ENCODE peak calls at places on chromosomes 3 and 15, in nine cellular contexts. J is upper lobe of right lung, Y is transverse colon, Z is A549, S is tibial artery, W is breast epithelium, D is mesenchymal stem cell, X is stomach, L is fibroblast of lung. T is an unnamed sample.

GRCh38 chr3:184727357-184728060 is 15.6 kb upstream of the MAGEF1 start:
- DNase-seq in J (no peak), Y (peak; percentile 65), Z (peak; percentile 40), S (no peak), W (peak; percentile 62), D (peak; percentile 80), X (peak; percentile 71), L (peak; percentile 71), T (peak; percentile 39)

GRCh38 chr3:42175841-42176240 is 84.7 kb downstream of the TRAK1 start:
- DNase-seq in J (no peak), Y (no peak), Z (no peak), S (no peak), W (no peak), D (no peak), X (no peak), L (no peak), T (no peak)

GRCh38 chr3:1693145-1693544 is 405.5 kb upstream of the CNTN4 start:
- DNase-seq in J (no peak), Y (no peak), Z (no peak), S (no peak), W (no peak), D (no peak), X (no peak), L (no peak), T (no peak)

GRCh38 chr3:170372190-170372879 is 14.8 kb downstream of the SKIL start:
- DNase-seq in J (no peak), Y (no peak), Z (no peak), S (no peak), W (no peak), D (no peak), X (no peak), L (no peak), T (no peak)

GRCh38 chr3:120597445-120598049 is 1.4 kb downstream of the NDUFB4 start:
- DNase-seq in J (no peak), Y (no peak), Z (no peak), S (no peak), W (no peak), D (peak; percentile 12), X (no peak), L (no peak), T (no peak)

GRCh38 chr3:189188466-189188865 is 16.7 kb downstream of the TPRG1 start:
- DNase-seq in J (no peak), Y (no peak), Z (no peak), S (no peak), W (no peak), D (no peak), X (no peak), L (no peak), T (no peak)

GRCh38 chr3:166100710-166101109 is 263.5 kb upstream of the BCHE start:
- DNase-seq in J (no peak), Y (no peak), Z (no peak), S (no peak), W (no peak), D (no peak), X (no peak), L (no peak), T (no peak)

GRCh38 chr15:77186518-77187095 is 115.7 kb upstream of the TSPAN3 start:
- DNase-seq in J (no peak), Y (no peak), Z (no peak), S (no peak), W (no peak), D (peak; percentile 45), X (no peak), L (peak; percentile 72), T (no peak)

GRCh38 chr3:115272036-115272824 is 125.1 kb upstream of the ZBTB20 start:
- DNase-seq in J (no peak), Y (no peak), Z (no peak), S (no peak), W (no peak), D (peak; percentile 80), X (no peak), L (peak; percentile 81), T (no peak)

GRCh38 chr3:12484198-12484982 is at the start of gene TSEN2:
- DNase-seq in J (peak; percentile 98), Y (peak; percentile 96), Z (peak; percentile 92), S (peak; percentile 95), W (peak; percentile 90), D (peak; percentile 91), X (peak; percentile 96), L (peak; percentile 94), T (peak; percentile 98)

GRCh38 chr3:135930243-135930642 is 35.3 kb upstream of the PPP2R3A start:
- DNase-seq in J (no peak), Y (no peak), Z (no peak), S (no peak), W (no peak), D (no peak), X (no peak), L (no peak), T (no peak)

GRCh38 chr3:20197775-20198174 is 11.8 kb upstream of the SGO1 start:
- DNase-seq in J (no peak), Y (peak; percentile 47), Z (no peak), S (no peak), W (no peak), D (no peak), X (no peak), L (no peak), T (no peak)

GRCh38 chr3:67875858-67876257 is 221.4 kb upstream of the SUCLG2 start:
- DNase-seq in J (no peak), Y (no peak), Z (no peak), S (no peak), W (no peak), D (peak; percentile 9), X (no peak), L (no peak), T (no peak)

GRCh38 chr15:69412701-69413100 is 1.4 kb upstream of the KIF23 start:
- DNase-seq in J (no peak), Y (no peak), Z (no peak), S (no peak), W (no peak), D (no peak), X (no peak), L (no peak), T (no peak)

GRCh38 chr3:71518089-71518488 is 65.4 kb downstream of the FOXP1 start:
- DNase-seq in J (no peak), Y (no peak), Z (no peak), S (no peak), W (no peak), D (no peak), X (no peak), L (no peak), T (no peak)

GRCh38 chr3:71523628-71524027 is 59.9 kb downstream of the FOXP1 start:
- DNase-seq in J (no peak), Y (no peak), Z (no peak), S (no peak), W (no peak), D (no peak), X (no peak), L (no peak), T (no peak)

GRCh38 chr3:71521940-71522876 is 61.3 kb downstream of the FOXP1 start:
- DNase-seq in J (no peak), Y (no peak), Z (no peak), S (no peak), W (no peak), D (no peak), X (no peak), L (no peak), T (no peak)

GRCh38 chr3:71520186-71521020 is 63.1 kb downstream of the FOXP1 start:
- DNase-seq in J (no peak), Y (no peak), Z (no peak), S (no peak), W (no peak), D (no peak), X (no peak), L (peak; percentile 39), T (no peak)

GRCh38 chr3:71521021-71521352 is 62.5 kb downstream of the FOXP1 start:
- DNase-seq in J (no peak), Y (no peak), Z (no peak), S (no peak), W (no peak), D (no peak), X (no peak), L (no peak), T (no peak)
- H3K27ac ChIP-seq in J (no peak overlapping the region), Y (no peak overlapping the region), Z (no peak overlapping the region), S (no peak overlapping the region), W (no peak overlapping the region), D (peak overlapping the region; percentile 100), X (no peak overlapping the region), L (no peak overlapping the region), T (no peak overlapping the region)

GRCh38 chr3:10738688-10739372 is 77.2 kb upstream of the SLC6A11 start:
- DNase-seq in J (peak; percentile 80), Y (peak; percentile 63), Z (peak; percentile 61), S (peak; percentile 80), W (peak; percentile 64), D (peak; percentile 70), X (peak; percentile 71), L (peak; percentile 68), T (peak; percentile 62)
- H3K4me3 ChIP-seq in J (no peak overlapping the region), Y (no peak overlapping the region), Z (peak overlapping the region; percentile 30), S (no peak overlapping the region), W (peak overlapping the region; percentile 44), D (peak overlapping the region; percentile 43), X (peak overlapping the region; percentile 6), L (peak overlapping the region; percentile 25), T (no peak overlapping the region)

DNA sequence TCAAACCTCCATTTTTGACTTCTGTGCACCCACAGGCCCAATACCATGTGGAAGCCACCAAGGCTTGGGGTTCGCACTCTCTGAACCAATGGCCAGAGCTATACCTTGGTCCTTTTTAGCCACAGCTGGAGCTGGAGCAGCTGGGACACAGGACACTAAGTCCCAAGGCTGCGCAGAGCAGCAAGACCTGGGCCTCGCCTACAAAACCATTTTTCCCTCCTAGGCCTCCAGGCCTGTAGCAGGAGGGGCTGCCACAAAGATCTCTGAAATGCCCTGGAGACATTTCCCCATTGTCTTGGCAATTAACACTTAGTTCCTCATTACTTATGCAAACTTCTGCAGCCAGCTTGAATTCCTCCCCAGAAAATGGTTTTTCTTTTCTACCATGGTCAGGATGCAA is 81.3 kb downstream of the ZMAT3 start:
- DNase-seq in J (no peak), Y (no peak), Z (no peak), S (no peak), W (no peak), D (no peak), X (no peak), L (no peak), T (no peak)
- H3K9me3 ChIP-seq in J (peaks cover 8% of the 10 kb centered on the region), Y (peaks cover 10% of the 10 kb centered on the region), Z (peaks cover 9% of the 10 kb centered on the region), S (peaks cover 47% of the 10 kb centered on the region), W (peaks cover 21% of the 10 kb centered on the region), D (peaks cover 38% of the 10 kb centered on the region), X (peaks cover 19% of the 10 kb centered on the region), L (no peaks in the 10 kb centered on the region), T (peaks cover 13% of the 10 kb centered on the region)

GRCh38 chr3:172082820-172083513 is 43.6 kb downstream of the FNDC3B start:
- DNase-seq in J (no peak), Y (no peak), Z (no peak), S (no peak), W (no peak), D (no peak), X (no peak), L (no peak), T (no peak)

GRCh38 chr3:172085557-172085895 is 46.1 kb downstream of the FNDC3B start:
- DNase-seq in J (no peak), Y (no peak), Z (no peak), S (no peak), W (no peak), D (no peak), X (no peak), L (no peak), T (no peak)

GRCh38 chr3:172084871-172085556 is 45.6 kb downstream of the FNDC3B start:
- DNase-seq in J (no peak), Y (no peak), Z (no peak), S (no peak), W (no peak), D (peak; percentile 69), X (no peak), L (no peak), T (no peak)

GRCh38 chr3:172082269-172082668 is 42.9 kb downstream of the FNDC3B start:
- DNase-seq in J (no peak), Y (peak; percentile 22), Z (no peak), S (no peak), W (peak; percentile 47), D (peak; percentile 92), X (no peak), L (peak; percentile 96), T (no peak)

GRCh38 chr3:172083995-172084409 is 44.6 kb downstream of the FNDC3B start:
- DNase-seq in J (no peak), Y (no peak), Z (no peak), S (no peak), W (no peak), D (no peak), X (no peak), L (no peak), T (no peak)
- H3K27ac ChIP-seq in J (no peak overlapping the region), Y (peak overlapping the region; percentile 66), Z (no peak overlapping the region), S (no peak overlapping the region), W (no peak overlapping the region), D (no peak overlapping the region), X (no peak overlapping the region), L (no peak overlapping the region), T (no peak overlapping the region)